ENCODE peak calls at places on chromosomes 7 and 10, in seven cellular contexts. One of them, this sample, is unnamed.

GRCh38 chr10:119301397-119301796 is 94.0 kb downstream of the GRK5 start:
- DNase-seq in fibroblast of lung: no peak
- DNase-seq in iris pigment epithelial cell: no peak
- DNase-seq in T-cell: peak
- DNase-seq in endothelial cell: no peak
- DNase-seq in activated CD4-positive, alpha-beta T cell treated with anti-CD3 and anti-CD28 coated beads for 48 hours: peak
- DNase-seq in naive thymus-derived CD8-positive, alpha-beta T cell: peak
- DNase-seq in this sample: no peak

GRCh38 chr7:55426676-55427075 is 61.5 kb downstream of the LANCL2 start:
- DNase-seq in fibroblast of lung: no peak
- DNase-seq in iris pigment epithelial cell: no peak
- DNase-seq in T-cell: no peak
- DNase-seq in endothelial cell: no peak
- DNase-seq in activated CD4-positive, alpha-beta T cell treated with anti-CD3 and anti-CD28 coated beads for 48 hours: no peak
- DNase-seq in naive thymus-derived CD8-positive, alpha-beta T cell: no peak
- DNase-seq in this sample: no peak

GRCh38 chr10:117408436-117409384 is 33.5 kb upstream of the PDZD8 start:
- DNase-seq in T-cell: no peak
- DNase-seq in endothelial cell: no peak
- DNase-seq in iris pigment epithelial cell: no peak
- DNase-seq in fibroblast of lung: no peak
- DNase-seq in naive thymus-derived CD8-positive, alpha-beta T cell: no peak
- DNase-seq in activated CD4-positive, alpha-beta T cell treated with anti-CD3 and anti-CD28 coated beads for 48 hours: no peak
- DNase-seq in this sample: no peak

GRCh38 chr10:70458329-70459060 is 17.0 kb upstream of the NODAL start:
- DNase-seq in endothelial cell: peak
- DNase-seq in activated CD4-positive, alpha-beta T cell treated with anti-CD3 and anti-CD28 coated beads for 48 hours: peak
- DNase-seq in iris pigment epithelial cell: peak
- DNase-seq in naive thymus-derived CD8-positive, alpha-beta T cell: no peak
- DNase-seq in T-cell: no peak
- DNase-seq in fibroblast of lung: peak
- DNase-seq in this sample: peak

GRCh38 chr7:157818701-157819516 is 482.1 kb downstream of the DNAJB6 start:
- DNase-seq in iris pigment epithelial cell: no peak
- DNase-seq in activated CD4-positive, alpha-beta T cell treated with anti-CD3 and anti-CD28 coated beads for 48 hours: no peak
- DNase-seq in naive thymus-derived CD8-positive, alpha-beta T cell: no peak
- DNase-seq in endothelial cell: no peak
- DNase-seq in T-cell: no peak
- DNase-seq in fibroblast of lung: no peak
- DNase-seq in this sample: no peak

GRCh38 chr7:1044189-1045037 is at the start of gene GPR146:
- DNase-seq in fibroblast of lung: peak
- DNase-seq in iris pigment epithelial cell: peak
- DNase-seq in endothelial cell: peak
- DNase-seq in T-cell: peak
- DNase-seq in naive thymus-derived CD8-positive, alpha-beta T cell: peak
- DNase-seq in activated CD4-positive, alpha-beta T cell treated with anti-CD3 and anti-CD28 coated beads for 48 hours: peak
- DNase-seq in this sample: peak

GRCh38 chr7:64494912-64495461 is 67.9 kb downstream of the ZNF680 start:
- DNase-seq in endothelial cell: peak
- DNase-seq in naive thymus-derived CD8-positive, alpha-beta T cell: no peak
- DNase-seq in fibroblast of lung: no peak
- DNase-seq in T-cell: no peak
- DNase-seq in iris pigment epithelial cell: no peak
- DNase-seq in activated CD4-positive, alpha-beta T cell treated with anti-CD3 and anti-CD28 coated beads for 48 hours: no peak
- DNase-seq in this sample: no peak

GRCh38 chr10:78514459-78514858 is 480.8 kb downstream of the RPS24 start:
- DNase-seq in endothelial cell: no peak
- DNase-seq in activated CD4-positive, alpha-beta T cell treated with anti-CD3 and anti-CD28 coated beads for 48 hours: no peak
- DNase-seq in iris pigment epithelial cell: no peak
- DNase-seq in naive thymus-derived CD8-positive, alpha-beta T cell: no peak
- DNase-seq in fibroblast of lung: no peak
- DNase-seq in T-cell: no peak
- DNase-seq in this sample: no peak

GRCh38 chr10:34978080-34978479 is 112.1 kb downstream of the CUL2 start:
- DNase-seq in activated CD4-positive, alpha-beta T cell treated with anti-CD3 and anti-CD28 coated beads for 48 hours: no peak
- DNase-seq in endothelial cell: no peak
- DNase-seq in iris pigment epithelial cell: no peak
- DNase-seq in T-cell: no peak
- DNase-seq in fibroblast of lung: no peak
- DNase-seq in naive thymus-derived CD8-positive, alpha-beta T cell: no peak
- DNase-seq in this sample: no peak

GRCh38 chr10:71124921-71125748 is 87.2 kb upstream of the UNC5B start:
- DNase-seq in activated CD4-positive, alpha-beta T cell treated with anti-CD3 and anti-CD28 coated beads for 48 hours: no peak
- DNase-seq in T-cell: no peak
- DNase-seq in fibroblast of lung: no peak
- DNase-seq in endothelial cell: no peak
- DNase-seq in iris pigment epithelial cell: no peak
- DNase-seq in naive thymus-derived CD8-positive, alpha-beta T cell: no peak
- DNase-seq in this sample: no peak

GRCh38 chr10:119634219-119634544 is 17.0 kb upstream of the BAG3 start:
- DNase-seq in iris pigment epithelial cell: no peak
- DNase-seq in endothelial cell: no peak
- DNase-seq in T-cell: no peak
- DNase-seq in fibroblast of lung: peak
- DNase-seq in activated CD4-positive, alpha-beta T cell treated with anti-CD3 and anti-CD28 coated beads for 48 hours: no peak
- DNase-seq in naive thymus-derived CD8-positive, alpha-beta T cell: no peak
- DNase-seq in this sample: no peak

GRCh38 chr10:25125151-25125550 is 49.6 kb upstream of the GPR158 start:
- DNase-seq in iris pigment epithelial cell: no peak
- DNase-seq in activated CD4-positive, alpha-beta T cell treated with anti-CD3 and anti-CD28 coated beads for 48 hours: no peak
- DNase-seq in endothelial cell: no peak
- DNase-seq in naive thymus-derived CD8-positive, alpha-beta T cell: no peak
- DNase-seq in fibroblast of lung: no peak
- DNase-seq in T-cell: no peak
- DNase-seq in this sample: no peak

GRCh38 chr10:60209874-60210584 is 179.6 kb downstream of the ANK3 start:
- DNase-seq in endothelial cell: no peak
- DNase-seq in activated CD4-positive, alpha-beta T cell treated with anti-CD3 and anti-CD28 coated beads for 48 hours: no peak
- DNase-seq in fibroblast of lung: no peak
- DNase-seq in naive thymus-derived CD8-positive, alpha-beta T cell: no peak
- DNase-seq in iris pigment epithelial cell: peak
- DNase-seq in T-cell: no peak
- DNase-seq in this sample: no peak